ENCODE peak calls at places on chromosomes 13 and 19, in ten cellular contexts. T, P, A, C, R, N, X, J, D and W are unnamed samples.
A peak's percentile ranks its signal among the peaks of the same experiment; 100 is the strongest.

GRCh38 chr13:99176309-99177276 is 24.1 kb upstream of the UBAC2 start:
- DNase-seq in T (peak; percentile 68), P (peak; percentile 97), A (peak; percentile 69), C (peak; percentile 80), R (peak; percentile 78), N (peak; percentile 75), X (no peak), J (peak; percentile 87), D (peak; percentile 38), W (peak; percentile 41)

GRCh38 chr19:8305798-8306197 is 2.4 kb downstream of the CD320 start:
- DNase-seq in T (no peak), P (no peak), A (no peak), C (no peak), R (no peak), N (no peak), X (no peak), J (peak; percentile 50), D (no peak), W (no peak)

GRCh38 chr19:38701455-38702063 is 42.7 kb downstream of the CAPN12 start:
- DNase-seq in T (no peak), P (no peak), A (peak; percentile 58), C (no peak), R (no peak), N (no peak), X (no peak), J (no peak), D (no peak), W (no peak)

GRCh38 chr19:4758659-4759058 is 32.9 kb upstream of the FEM1A start:
- DNase-seq in T (no peak), P (no peak), A (no peak), C (no peak), R (no peak), N (no peak), X (no peak), J (no peak), D (no peak), W (no peak)

GRCh38 chr13:20411638-20412342 is 113.9 kb downstream of the CRYL1 start:
- DNase-seq in T (peak; percentile 15), P (peak; percentile 80), A (no peak), C (no peak), R (no peak), N (no peak), X (no peak), J (no peak), D (no peak), W (peak; percentile 74)

GRCh38 chr13:99834246-99834645 is 137.3 kb downstream of the ZIC5 start:
- DNase-seq in T (no peak), P (no peak), A (no peak), C (no peak), R (no peak), N (no peak), X (no peak), J (no peak), D (no peak), W (no peak)

GRCh38 chr19:41957838-41958366 is 1.2 kb downstream of the RABAC1 start:
- DNase-seq in T (no peak), P (peak; percentile 99), A (peak; percentile 93), C (peak; percentile 74), R (peak; percentile 50), N (peak; percentile 70), X (peak; percentile 50), J (no peak), D (peak; percentile 73), W (no peak)

GRCh38 chr19:49533551-49534488 is 6.0 kb downstream of the RCN3 start:
- DNase-seq in T (peak; percentile 74), P (no peak), A (peak; percentile 73), C (peak; percentile 15), R (peak; percentile 75), N (peak; percentile 87), X (peak; percentile 19), J (peak; percentile 92), D (peak; percentile 44), W (no peak)

GRCh38 chr19:40392894-40393517 is 3.0 kb upstream of the HIPK4 start:
- DNase-seq in T (no peak), P (peak; percentile 94), A (no peak), C (no peak), R (no peak), N (no peak), X (no peak), J (no peak), D (no peak), W (no peak)

GRCh38 chr13:109479991-109480696 is 306.2 kb downstream of the IRS2 start:
- DNase-seq in T (no peak), P (no peak), A (no peak), C (no peak), R (no peak), N (no peak), X (peak; percentile 42), J (no peak), D (peak; percentile 72), W (no peak)

GRCh38 chr13:28040977-28041376 is 52.5 kb upstream of the URAD start:
- DNase-seq in T (no peak), P (no peak), A (no peak), C (no peak), R (no peak), N (no peak), X (no peak), J (no peak), D (no peak), W (no peak)

GRCh38 chr13:42762917-42763316 is 18.5 kb upstream of the FAM216B start:
- DNase-seq in T (no peak), P (no peak), A (peak; percentile 27), C (no peak), R (no peak), N (no peak), X (peak; percentile 89), J (no peak), D (peak; percentile 93), W (no peak)

GRCh38 chr19:33700408-33700757 is 78.6 kb downstream of the CHST8 start:
- DNase-seq in T (no peak), P (no peak), A (no peak), C (no peak), R (no peak), N (no peak), X (no peak), J (peak; percentile 52), D (no peak), W (no peak)

GRCh38 chr19:39937094-39937493 is 2.7 kb upstream of the FCGBP start:
- DNase-seq in T (peak; percentile 25), P (no peak), A (no peak), C (no peak), R (no peak), N (no peak), X (no peak), J (no peak), D (no peak), W (no peak)

GRCh38 chr19:11538232-11539036 is at the start of gene CNN1:
- DNase-seq in T (no peak), P (no peak), A (peak; percentile 93), C (no peak), R (no peak), N (peak; percentile 40), X (peak; percentile 38), J (peak; percentile 95), D (peak; percentile 81), W (no peak)

GRCh38 chr19:42422576-42423461 is 4.4 kb downstream of the LIPE start:
- DNase-seq in T (peak; percentile 34), P (peak; percentile 79), A (no peak), C (peak; percentile 30), R (no peak), N (peak; percentile 80), X (no peak), J (no peak), D (no peak), W (peak; percentile 53)

GRCh38 chr13:60431108-60431700 is 34.2 kb downstream of the TDRD3 start:
- DNase-seq in T (no peak), P (peak; percentile 73), A (peak; percentile 9), C (peak; percentile 77), R (peak; percentile 19), N (no peak), X (peak; percentile 16), J (no peak), D (peak; percentile 26), W (peak; percentile 56)

GRCh38 chr19:13864223-13864512 is 12.8 kb upstream of the NANOS3 start:
- DNase-seq in T (no peak), P (no peak), A (no peak), C (no peak), R (no peak), N (no peak), X (no peak), J (no peak), D (no peak), W (no peak)

GRCh38 chr19:33998302-33998701 is 174.0 kb upstream of the LSM14A start:
- DNase-seq in T (no peak), P (no peak), A (no peak), C (no peak), R (no peak), N (no peak), X (no peak), J (no peak), D (no peak), W (no peak)

GRCh38 chr19:42378225-42378929 is 11.7 kb downstream of the CNFN start:
- DNase-seq in T (no peak), P (no peak), A (no peak), C (no peak), R (no peak), N (no peak), X (no peak), J (no peak), D (no peak), W (no peak)

GRCh38 chr19:57305056-57305455 is 15.2 kb upstream of the ZNF543 start:
- DNase-seq in T (no peak), P (no peak), A (no peak), C (no peak), R (no peak), N (no peak), X (no peak), J (no peak), D (no peak), W (no peak)

GRCh38 chr19:5035817-5036732 is 67.2 kb downstream of the KDM4B start:
- DNase-seq in T (no peak), P (no peak), A (no peak), C (peak; percentile 33), R (no peak), N (no peak), X (no peak), J (no peak), D (no peak), W (no peak)